ENCODE peak calls at places on chromosomes 5 and 9, in four cellular contexts. B is stimulated activated CD4-positive, alpha-beta T cell treated with anti-CD3 and anti-CD28 coated beads, Interleukin-2, amount 100 ng/mL, for 24 hours; Q is thoracic aorta; N is activated T-helper 1 cell treated with Interleukin-2 at 50 U/mL for 16 hours. X is an unnamed sample.

GRCh38 chr5:118956727-118957126 is 31.6 kb downstream of the DTWD2 start:
- DNase-seq in B (no peak), Q (no peak), N (no peak), X (no peak)

GRCh38 chr9:138013836-138014569 is 136.4 kb downstream of the CACNA1B start:
- DNase-seq in B (no peak), Q (no peak), N (no peak), X (no peak)

GRCh38 chr5:8756498-8757084 is 789.3 kb downstream of the SEMA5A start:
- DNase-seq in B (no peak), Q (no peak), N (no peak), X (no peak)

GRCh38 chr9:113669523-113670115 is 206.1 kb downstream of the RGS3 start:
- DNase-seq in B (no peak), Q (no peak), N (no peak), X (no peak)

GRCh38 chr5:29208026-29208425 is 1985.5 kb upstream of the CDH6 start:
- DNase-seq in B (no peak), Q (no peak), N (no peak), X (no peak)

GRCh38 chr5:153476767-153477166 is 13.7 kb upstream of the GRIA1 start:
- DNase-seq in B (no peak), Q (no peak), N (no peak), X (no peak)

GRCh38 chr5:130278136-130278535 is 373.9 kb downstream of the CHSY3 start:
- DNase-seq in B (no peak), Q (no peak), N (no peak), X (no peak)

GRCh38 chr5:76701298-76701697 is 14.6 kb upstream of the F2R start:
- DNase-seq in B (no peak), Q (no peak), N (no peak), X (no peak)

GRCh38 chr9:76036762-76037161 is 146.3 kb downstream of the PCSK5 start:
- DNase-seq in B (no peak), Q (no peak), N (no peak), X (no peak)

GRCh38 chr9:696332-697090 is 145.0 kb upstream of the DMRT1 start:
- DNase-seq in B (no peak), Q (no peak), N (no peak), X (no peak)

GRCh38 chr9:135156525-135157510 is 69.3 kb downstream of the OLFM1 start:
- DNase-seq in B (peak), Q (no peak), N (no peak), X (no peak)

GRCh38 chr5:6708814-6709213 is 4.4 kb upstream of the TENT4A start:
- DNase-seq in B (no peak), Q (no peak), N (no peak), X (no peak)

X was measured in GOT3.